ENCODE peak calls at places on chromosomes 6 and 20, in four cellular contexts. G is thoracic aorta, U is stomach, Z is ovary. T is an unnamed sample.

GRCh38 chr6:73152556-73152955 is 72.7 kb downstream of the KHDC1L start:
- DNase-seq in G (no peak), U (no peak), Z (no peak), T (no peak)

GRCh38 chr6:127554435-127555006 is 22.5 kb upstream of the C6orf58 start:
- DNase-seq in G (no peak), U (peak; percentile 48), Z (no peak), T (no peak)

GRCh38 chr6:117483645-117484016 is 1.2 kb downstream of the DCBLD1 start:
- DNase-seq in G (no peak), U (no peak), Z (no peak), T (no peak)

GRCh38 chr6:97465877-97466710 is 183.1 kb upstream of the MMS22L start:
- DNase-seq in G (no peak), U (no peak), Z (no peak), T (no peak)

GRCh38 chr6:146543211-146543939 is at the start of gene RAB32:
- DNase-seq in G (peak; percentile 67), U (peak; percentile 94), Z (peak; percentile 93), T (peak; percentile 94)

GRCh38 chr20:21527908-21528307 is 14.0 kb upstream of the NKX2-2 start:
- DNase-seq in G (no peak), U (no peak), Z (no peak), T (no peak)

GRCh38 chr6:72863106-72863505 is 241.2 kb downstream of the KCNQ5 start:
- DNase-seq in G (no peak), U (no peak), Z (no peak), T (no peak)

GRCh38 chr6:32153252-32153834 is 598 bp upstream of the PPT2 start:
- DNase-seq in G (no peak), U (peak; percentile 28), Z (peak; percentile 75), T (peak; percentile 78)

GRCh38 chr6:122770835-122771601 is 8.5 kb upstream of the FABP7 start:
- DNase-seq in G (no peak), U (no peak), Z (no peak), T (no peak)

GRCh38 chr20:53582574-53583351 is 10.9 kb downstream of the ZNF217 start:
- DNase-seq in G (no peak), U (peak; percentile 26), Z (no peak), T (peak; percentile 29)

GRCh38 chr6:60695232-60695631 is 1590.8 kb downstream of the KHDRBS2 start:
- DNase-seq in G (no peak), U (no peak), Z (no peak), T (no peak)

GRCh38 chr6:41430875-41431274 is 95.5 kb downstream of the NCR2 start:
- DNase-seq in G (no peak), U (no peak), Z (no peak), T (no peak)

GRCh38 chr6:27502508-27503435 is 29.9 kb upstream of the ZNF184 start:
- DNase-seq in G (no peak), U (peak; percentile 35), Z (peak; percentile 73), T (peak; percentile 75)

GRCh38 chr6:137361701-137362100 is 132.5 kb downstream of the OLIG3 start:
- DNase-seq in G (no peak), U (no peak), Z (no peak), T (no peak)

GRCh38 chr6:31087494-31088089 is 24.8 kb downstream of the C6orf15 start:
- DNase-seq in G (peak; percentile 62), U (peak; percentile 91), Z (peak; percentile 87), T (peak; percentile 85)

GRCh38 chr6:137313928-137314855 is 95.0 kb upstream of the IFNGR1 start:
- DNase-seq in G (peak; percentile 43), U (peak; percentile 72), Z (peak; percentile 62), T (peak; percentile 71)

GRCh38 chr6:131225127-131225526 is 89.9 kb downstream of the AKAP7 start:
- DNase-seq in G (no peak), U (no peak), Z (no peak), T (no peak)

GRCh38 chr6:7467007-7467897 is 74.2 kb upstream of the DSP start:
- DNase-seq in G (no peak), U (peak; percentile 40), Z (no peak), T (no peak)

GRCh38 chr20:43096471-43096870 is 93.2 kb downstream of the PTPRT start:
- DNase-seq in G (no peak), U (no peak), Z (no peak), T (no peak)

GRCh38 chr6:27541932-27542297 is 69.0 kb upstream of the ZNF184 start:
- DNase-seq in G (no peak), U (no peak), Z (no peak), T (no peak)

GRCh38 chr6:24709014-24709711 is 9.8 kb downstream of the C6orf62 start:
- DNase-seq in G (no peak), U (no peak), Z (no peak), T (no peak)

GRCh38 chr6:136703331-136703846 is 88.9 kb downstream of the MAP3K5 start:
- DNase-seq in G (no peak), U (peak; percentile 61), Z (no peak), T (no peak)

GRCh38 chr6:73604020-73604419 is 49.8 kb downstream of the SLC17A5 start:
- DNase-seq in G (no peak), U (no peak), Z (no peak), T (no peak)

GRCh38 chr6:75794351-75794846 is 45.4 kb downstream of the MYO6 start:
- DNase-seq in G (no peak), U (no peak), Z (no peak), T (no peak)

GRCh38 chr6:107634147-107635057 is 144.5 kb downstream of the SOBP start:
- DNase-seq in G (no peak), U (no peak), Z (no peak), T (no peak)

GRCh38 chr6:113120577-113121285 is 736.4 kb upstream of the MARCKS start:
- DNase-seq in G (no peak), U (no peak), Z (no peak), T (no peak)

GRCh38 chr6:35318200-35318844 is 20.7 kb downstream of the DEF6 start:
- DNase-seq in G (no peak), U (peak; percentile 87), Z (peak; percentile 94), T (peak; percentile 89)

GRCh38 chr20:51326241-51326819 is 216.2 kb downstream of the NFATC2 start:
- DNase-seq in G (no peak), U (peak; percentile 63), Z (no peak), T (no peak)

GRCh38 chr6:133207754-133208153 is 33.4 kb upstream of the EYA4 start:
- DNase-seq in G (no peak), U (no peak), Z (no peak), T (no peak)

GRCh38 chr20:47734870-47735269 is 50.4 kb downstream of the SULF2 start:
- DNase-seq in G (no peak), U (no peak), Z (no peak), T (no peak)

DNA sequence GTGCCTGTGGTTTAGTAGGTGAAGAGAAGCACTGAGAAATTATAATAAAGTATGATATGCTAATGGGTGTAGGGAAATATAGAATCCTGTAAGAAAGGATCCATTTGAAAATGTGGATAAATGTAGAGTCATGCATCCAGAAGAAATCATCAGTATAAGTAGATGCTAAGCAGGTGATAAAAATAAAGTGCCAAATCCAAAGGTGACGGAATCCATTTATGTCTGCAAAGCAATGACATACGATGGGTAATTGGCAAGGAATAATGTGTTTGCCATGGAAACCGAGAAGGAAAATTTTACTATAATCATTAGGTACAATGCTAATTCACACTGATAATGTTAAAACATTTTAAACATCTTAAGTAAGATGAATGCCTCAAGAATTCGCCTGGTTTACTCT is 163.0 kb downstream of the OPN5 start:
- DNase-seq in G (no peak), U (no peak), Z (no peak), T (no peak)
- H3K27ac ChIP-seq in G (no peak overlapping the region), U (no peak overlapping the region), Z (no peak overlapping the region), T (no peak overlapping the region)

GRCh38 chr6:99607416-99608036 is 893 bp downstream of the PRDM13 start:
- DNase-seq in G (no peak), U (no peak), Z (no peak), T (no peak)
- H3K4me1 ChIP-seq in G (peaks cover 6% of the 10 kb centered on the region), U (peaks cover 16% of the 10 kb centered on the region), Z (peaks cover 8% of the 10 kb centered on the region), T (peaks cover 38% of the 10 kb centered on the region)

DNA sequence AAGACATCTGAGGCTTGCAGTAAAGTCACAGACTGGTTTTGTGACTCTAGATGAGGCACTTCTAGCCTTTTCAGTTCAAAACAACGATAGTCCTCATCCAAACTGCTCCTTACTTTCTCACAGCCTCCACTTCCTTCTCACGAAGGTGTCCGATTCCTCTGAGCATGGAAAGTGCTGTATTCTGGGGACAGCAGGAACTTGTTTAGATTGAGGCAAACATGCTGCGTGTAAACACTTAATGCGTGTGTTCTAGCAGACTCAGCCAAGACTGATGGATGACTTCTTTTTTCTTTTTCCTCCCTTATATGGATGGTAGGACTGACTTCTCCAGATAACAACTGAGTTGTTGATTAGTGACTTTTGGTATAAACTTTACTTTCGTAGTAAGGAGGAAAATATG is 80.2 kb upstream of the PRDM1 start:
- DNase-seq in G (no peak), U (no peak), Z (no peak), T (no peak)
- H3K27ac ChIP-seq in G (no peak overlapping the region), U (peak overlapping the region; percentile 15), Z (no peak overlapping the region), T (no peak overlapping the region)

DNA sequence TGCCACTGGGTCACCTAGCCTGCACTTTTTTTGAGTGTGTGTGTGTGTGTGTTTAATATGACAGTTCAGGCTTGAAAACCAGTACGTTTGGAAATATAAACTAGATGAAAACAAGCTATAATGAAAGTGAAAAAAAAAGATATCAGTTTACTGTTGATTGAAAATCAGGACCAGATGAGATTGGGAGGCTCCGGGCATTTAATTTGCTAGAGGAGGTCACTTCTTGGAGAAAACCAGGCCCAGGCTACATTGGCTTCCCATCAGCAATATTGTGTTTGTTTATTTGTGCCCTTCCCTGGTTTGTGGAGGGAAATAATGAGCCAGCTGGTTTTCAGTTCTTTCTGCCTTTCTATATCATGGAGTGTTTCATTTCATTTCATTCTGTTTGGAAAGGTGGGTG is 246.6 kb upstream of the JAG1 start:
- DNase-seq in G (no peak), U (no peak), Z (no peak), T (no peak)
- H3K4me1 ChIP-seq in G (peaks cover 45% of the 10 kb centered on the region), U (no peaks in the 10 kb centered on the region), Z (peaks cover 7% of the 10 kb centered on the region), T (no peaks in the 10 kb centered on the region)

GRCh38 chr20:14918981-14919380 is 581.6 kb upstream of the FLRT3 start:
- DNase-seq in G (no peak), U (no peak), Z (no peak), T (no peak)
- H3K27ac ChIP-seq in G (no peak overlapping the region), U (no peak overlapping the region), Z (no peak overlapping the region), T (no peak overlapping the region)

GRCh38 chr6:149127212-149127611 is 190.3 kb upstream of the TAB2 start:
- DNase-seq in G (no peak), U (no peak), Z (no peak), T (no peak)
- H3K4me1 ChIP-seq in G (no peaks in the 10 kb centered on the region), U (no peaks in the 10 kb centered on the region), Z (peaks cover 4% of the 10 kb centered on the region), T (no peaks in the 10 kb centered on the region)